ENCODE peak calls at places on chromosomes 6 and 20, in ten cellular contexts. O, M, D, L, F, X, A, R, C and H are unnamed samples.
A peak's percentile ranks its signal among the peaks of the same experiment; 100 is the strongest.

GRCh38 chr20:19758888-19759331 is 852 bp downstream of the RIN2 start:
- DNase-seq in O (peak; percentile 85), M (peak; percentile 67), D (peak; percentile 55), L (peak; percentile 52), F (peak; percentile 65), X (no peak), A (peak; percentile 90), R (peak; percentile 60), C (no peak), H (peak; percentile 84)

GRCh38 chr6:145814035-145814500 is 527 bp downstream of the FBXO30 start:
- DNase-seq in O (peak; percentile 60), M (peak; percentile 50), D (peak; percentile 4), L (peak; percentile 54), F (peak; percentile 34), X (no peak), A (peak; percentile 71), R (peak; percentile 41), C (peak; percentile 65), H (peak; percentile 48)

GRCh38 chr6:120410586-120410985 is 923.7 kb downstream of the TBC1D32 start:
- DNase-seq in O (no peak), M (no peak), D (no peak), L (no peak), F (no peak), X (no peak), A (no peak), R (no peak), C (no peak), H (no peak)

GRCh38 chr6:18432180-18432579 is 45.0 kb downstream of the RNF144B start:
- DNase-seq in O (no peak), M (no peak), D (no peak), L (no peak), F (no peak), X (peak; percentile 89), A (no peak), R (no peak), C (peak; percentile 22), H (no peak)

GRCh38 chr6:56798163-56798562 is 155.5 kb upstream of the DST start:
- DNase-seq in O (no peak), M (no peak), D (no peak), L (no peak), F (no peak), X (peak; percentile 90), A (no peak), R (no peak), C (no peak), H (no peak)

GRCh38 chr6:17096657-17097056 is 5.2 kb upstream of the STMND1 start:
- DNase-seq in O (no peak), M (no peak), D (no peak), L (no peak), F (no peak), X (no peak), A (no peak), R (no peak), C (no peak), H (no peak)

GRCh38 chr6:149895702-149896310 is 2.1 kb downstream of the RAET1E start:
- DNase-seq in O (no peak), M (peak; percentile 51), D (peak; percentile 46), L (no peak), F (peak; percentile 44), X (peak; percentile 62), A (no peak), R (peak; percentile 83), C (no peak), H (peak; percentile 30)

GRCh38 chr20:20699917-20700316 is 12.5 kb downstream of the RALGAPA2 start:
- DNase-seq in O (no peak), M (no peak), D (no peak), L (no peak), F (no peak), X (no peak), A (no peak), R (no peak), C (no peak), H (no peak)

GRCh38 chr6:169250660-169251059 is 3.0 kb downstream of the THBS2 start:
- DNase-seq in O (no peak), M (no peak), D (peak; percentile 2), L (no peak), F (no peak), X (peak; percentile 95), A (no peak), R (no peak), C (no peak), H (no peak)

GRCh38 chr20:17893480-17893879 is 75.1 kb downstream of the SNX5 start:
- DNase-seq in O (no peak), M (no peak), D (no peak), L (no peak), F (no peak), X (no peak), A (no peak), R (no peak), C (no peak), H (no peak)

GRCh38 chr20:20095114-20095872 is 43.0 kb downstream of the CFAP61 start:
- DNase-seq in O (no peak), M (no peak), D (no peak), L (no peak), F (no peak), X (no peak), A (no peak), R (no peak), C (no peak), H (no peak)

GRCh38 chr20:10524643-10525042 is 89.5 kb downstream of the SLX4IP start:
- DNase-seq in O (no peak), M (no peak), D (peak; percentile 35), L (no peak), F (no peak), X (no peak), A (no peak), R (no peak), C (no peak), H (no peak)
- H3K4me3 ChIP-seq in O (no peak overlapping the region), M (no peak overlapping the region), D (no peak overlapping the region), L (no peak overlapping the region), F (no peak overlapping the region), X (no peak overlapping the region), A (no peak overlapping the region), R (no peak overlapping the region), C (no peak overlapping the region), H (no peak overlapping the region)

DNA sequence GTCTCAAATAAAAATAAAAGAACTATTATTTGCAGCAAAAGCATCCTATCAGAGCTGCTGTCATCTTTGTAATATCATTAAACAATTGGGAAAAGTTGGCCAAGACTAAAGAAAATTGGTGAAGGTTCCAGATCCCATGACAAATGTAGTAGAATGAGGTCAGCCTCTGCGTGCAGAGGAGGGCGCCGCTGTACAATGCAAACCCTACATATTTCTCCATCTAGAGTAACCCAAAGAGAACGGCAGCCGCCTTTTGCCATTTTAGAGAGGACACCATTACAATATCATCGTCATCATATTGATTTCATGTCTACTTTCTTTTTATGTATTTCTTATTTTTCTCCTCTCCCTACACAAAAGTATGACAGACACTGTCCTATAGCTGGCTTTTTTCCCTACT is 59.5 kb downstream of the ZMYND8 start:
- DNase-seq in O (no peak), M (no peak), D (no peak), L (no peak), F (no peak), X (no peak), A (no peak), R (no peak), C (no peak), H (no peak)
- H3K27ac ChIP-seq in O (no peak overlapping the region), M (no peak overlapping the region), D (peak overlapping the region; percentile 69), L (no peak overlapping the region), F (no peak overlapping the region), X (no peak overlapping the region), A (no peak overlapping the region), R (peak overlapping the region; percentile 35), C (peak overlapping the region; percentile 87), H (peak overlapping the region; percentile 59)

GRCh38 chr20:31712564-31713311 is 9.9 kb downstream of the BCL2L1 start:
- DNase-seq in O (peak; percentile 30), M (no peak), D (peak; percentile 80), L (peak; percentile 83), F (no peak), X (peak; percentile 82), A (peak; percentile 80), R (peak; percentile 92), C (no peak), H (peak; percentile 91)
- H3K4me3 ChIP-seq in O (no peak overlapping the region), M (no peak overlapping the region), D (peak overlapping the region; percentile 13), L (no peak overlapping the region), F (peak overlapping the region; percentile 43), X (peak overlapping the region; percentile 12), A (no peak overlapping the region), R (peak overlapping the region; percentile 26), C (no peak overlapping the region), H (no peak overlapping the region)

DNA sequence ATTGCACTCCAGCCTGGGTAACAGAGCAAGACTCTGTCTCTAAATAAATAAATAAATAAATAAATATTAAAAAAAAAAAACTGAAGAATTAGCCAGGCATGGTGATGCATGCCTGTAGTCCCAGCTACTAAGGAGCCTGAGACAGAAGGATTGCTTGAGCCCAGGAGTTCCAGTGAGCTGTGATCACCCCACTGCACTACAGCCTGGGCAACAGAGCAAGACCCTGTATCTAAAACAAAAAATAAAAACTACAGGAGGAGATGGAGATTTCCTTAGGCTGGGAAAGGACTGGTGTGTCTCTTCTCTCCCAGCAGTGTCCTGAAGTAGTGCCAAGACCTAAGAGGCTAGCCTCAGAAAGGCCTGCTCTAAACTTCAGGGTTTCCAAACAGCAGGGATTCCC is 8.1 kb upstream of the GTF3C6 start:
- DNase-seq in O (no peak), M (no peak), D (no peak), L (no peak), F (no peak), X (no peak), A (no peak), R (no peak), C (no peak), H (no peak)
- H3K27ac ChIP-seq in O (no peak overlapping the region), M (no peak overlapping the region), D (peak overlapping the region; percentile 96), L (no peak overlapping the region), F (no peak overlapping the region), X (no peak overlapping the region), A (no peak overlapping the region), R (no peak overlapping the region), C (no peak overlapping the region), H (no peak overlapping the region)

DNA sequence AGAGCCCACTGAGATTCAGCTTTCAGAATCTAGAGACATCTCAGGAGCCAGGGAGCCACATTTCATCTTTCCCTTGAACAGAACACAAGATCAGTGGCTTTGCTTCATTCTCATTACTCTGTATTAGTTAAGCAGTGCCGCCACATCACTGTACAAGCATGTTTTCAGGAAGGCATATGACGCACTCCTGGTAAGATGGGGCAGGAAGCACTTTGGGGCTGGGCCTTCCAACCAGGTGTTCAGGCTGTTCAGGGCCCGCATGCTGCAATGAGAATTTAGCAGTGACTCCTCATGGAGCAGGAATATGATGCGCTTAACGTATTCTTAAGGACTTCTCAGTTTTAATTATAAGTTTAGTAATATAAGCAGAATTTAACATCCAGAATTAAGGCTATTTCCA is 29.7 kb upstream of the GNRH2 start:
- DNase-seq in O (no peak), M (no peak), D (no peak), L (no peak), F (no peak), X (no peak), A (no peak), R (no peak), C (no peak), H (no peak)
- H3K4me3 ChIP-seq in O (no peak overlapping the region), M (no peak overlapping the region), D (no peak overlapping the region), L (no peak overlapping the region), F (no peak overlapping the region), X (no peak overlapping the region), A (no peak overlapping the region), R (no peak overlapping the region), C (no peak overlapping the region), H (no peak overlapping the region)

GRCh38 chr20:4573564-4574355 is 147.9 kb upstream of the PRND start:
- DNase-seq in O (no peak), M (no peak), D (peak; percentile 94), L (no peak), F (no peak), X (peak; percentile 96), A (no peak), R (no peak), C (peak; percentile 82), H (no peak)
- H3K27ac ChIP-seq in O (no peak overlapping the region), M (no peak overlapping the region), D (peak overlapping the region; percentile 88), L (no peak overlapping the region), F (peak overlapping the region; percentile 97), X (peak overlapping the region; percentile 98), A (no peak overlapping the region), R (no peak overlapping the region), C (peak overlapping the region; percentile 26), H (no peak overlapping the region)